ENCODE peak calls at places on chromosomes 13 and 19, in eight cellular contexts. A is stimulated activated naive CD4-positive, alpha-beta T cell; F is NCI-H2081; R is right atrium auricular region; K is HT-29; W is posterior cingulate gyrus; L is NCI-H1092 treated with DMSO at 0.1 percent for 48 hours; V is ACHN. H is an unnamed sample.

GRCh38 chr13:48527955-48528354 is 4.9 kb downstream of the RCBTB2 start:
- DNase-seq in R (no peak), L (no peak), V (no peak), W (no peak), A (no peak), F (no peak), K (no peak), H (no peak)

GRCh38 chr19:17703823-17704463 is 15.3 kb upstream of the MAP1S start:
- DNase-seq in L (peak), R (peak), W (no peak), V (peak), K (no peak), A (peak), F (no peak), H (no peak)

GRCh38 chr19:33580026-33580644 is 41.6 kb upstream of the CHST8 start:
- DNase-seq in V (no peak), A (no peak), K (peak), L (peak), R (no peak), W (no peak), F (no peak), H (no peak)

GRCh38 chr19:16435238-16435911 is 36.4 kb downstream of the EPS15L1 start:
- DNase-seq in L (no peak), F (no peak), V (peak), K (no peak), R (peak), A (no peak), W (no peak), H (peak)

GRCh38 chr13:108859202-108860012 is 230.0 kb downstream of the MYO16 start:
- DNase-seq in R (no peak), F (no peak), V (no peak), K (peak), W (no peak), L (no peak), A (no peak), H (no peak)

GRCh38 chr13:106117035-106117434 is 418.4 kb downstream of the EFNB2 start:
- DNase-seq in R (no peak), L (no peak), K (no peak), V (no peak), W (no peak), A (no peak), F (no peak), H (no peak)

GRCh38 chr13:87942204-87942603 is 271.0 kb downstream of the SLITRK5 start:
- DNase-seq in F (no peak), L (no peak), R (no peak), K (no peak), V (no peak), A (no peak), W (no peak), H (no peak)

GRCh38 chr13:46571189-46571901 is 18.4 kb downstream of the LRCH1 start:
- DNase-seq in K (no peak), L (peak), F (no peak), A (no peak), V (peak), W (no peak), R (no peak), H (no peak)

GRCh38 chr13:30307194-30307965 is at the start of gene KATNAL1:
- DNase-seq in L (peak), A (peak), W (peak), F (peak), K (peak), R (peak), V (peak), H (peak)

GRCh38 chr13:93740334-93740733 is 513.7 kb downstream of the GPC6 start:
- DNase-seq in F (no peak), R (no peak), W (no peak), V (no peak), K (no peak), L (no peak), A (no peak), H (no peak)